ENCODE peak calls at places on chromosomes 13 and 19, in eight cellular contexts. B, H, R, S, P, O, N and Q are unnamed samples.

GRCh38 chr19:24078688-24079087 is 8.3 kb upstream of the ZNF254 start:
- DNase-seq in O (no peak), H (no peak), N (no peak), P (no peak), B (no peak), S (no peak), R (no peak), Q (no peak)

GRCh38 chr13:71358218-71358617 is 508.8 kb downstream of the DACH1 start:
- DNase-seq in O (no peak), B (no peak), P (no peak), H (no peak), S (no peak), R (no peak), N (no peak), Q (no peak)

GRCh38 chr19:15640294-15640903 is at the start of gene CYP4F3:
- DNase-seq in B (no peak), S (no peak), R (peak; percentile 16), N (peak; percentile 57), P (no peak), H (no peak), O (peak; percentile 13), Q (no peak)

GRCh38 chr19:1132625-1133383 is 29.0 kb downstream of the GPX4 start:
- DNase-seq in H (no peak), P (no peak), O (no peak), S (no peak), R (no peak), N (no peak), B (no peak), Q (peak; percentile 38)

GRCh38 chr19:49761625-49762311 is 1.3 kb downstream of the TSKS start:
- DNase-seq in N (no peak), H (peak; percentile 29), O (peak; percentile 86), B (no peak), R (peak; percentile 37), S (no peak), P (no peak), Q (no peak)

GRCh38 chr19:54189020-54189667 is at the start of gene MBOAT7:
- DNase-seq in P (no peak), N (no peak), B (no peak), O (no peak), R (no peak), H (no peak), S (no peak), Q (no peak)

GRCh38 chr19:42208612-42209011 is 8.9 kb downstream of the DEDD2 start:
- DNase-seq in S (no peak), R (no peak), H (no peak), O (no peak), N (no peak), P (no peak), B (no peak), Q (no peak)

GRCh38 chr13:66751691-66752090 is 478.4 kb downstream of the PCDH9 start:
- DNase-seq in B (no peak), H (no peak), R (no peak), N (no peak), S (no peak), O (no peak), P (no peak), Q (no peak)

GRCh38 chr19:6947745-6948144 is 60.4 kb downstream of the ADGRE1 start:
- DNase-seq in R (peak; percentile 73), N (no peak), H (peak; percentile 28), B (no peak), P (peak; percentile 21), S (peak; percentile 37), O (peak; percentile 76), Q (peak; percentile 31)

GRCh38 chr13:107834268-107834667 is 381.1 kb downstream of the LIG4 start:
- DNase-seq in B (no peak), O (peak; percentile 72), R (no peak), P (no peak), S (no peak), H (no peak), N (no peak), Q (no peak)

GRCh38 chr19:19179548-19180441 is 9.7 kb upstream of the MEF2B start:
- DNase-seq in B (no peak), P (no peak), H (no peak), S (no peak), R (peak; percentile 19), N (no peak), O (no peak), Q (no peak)

GRCh38 chr19:55500368-55500952 is 12.2 kb downstream of the SSC5D start:
- DNase-seq in P (no peak), H (no peak), O (no peak), N (no peak), S (no peak), R (no peak), B (no peak), Q (no peak)

GRCh38 chr19:17078038-17078919 is 2.7 kb downstream of the MYO9B start:
- DNase-seq in R (no peak), O (peak; percentile 28), P (no peak), S (no peak), B (no peak), N (no peak), H (no peak), Q (no peak)

GRCh38 chr19:33373701-33374405 is at the start of gene CEBPG:
- DNase-seq in R (peak; percentile 62), B (peak; percentile 50), N (peak; percentile 77), H (peak; percentile 56), S (peak; percentile 60), P (peak; percentile 28), O (peak; percentile 85), Q (peak; percentile 62)

GRCh38 chr13:32932376-32932775 is 83.8 kb upstream of the KL start:
- DNase-seq in P (no peak), R (no peak), O (peak; percentile 35), N (no peak), H (no peak), B (no peak), S (no peak), Q (no peak)

GRCh38 chr19:40219721-40220276 is 1.6 kb upstream of the TTC9B start:
- DNase-seq in S (no peak), H (no peak), B (no peak), R (peak; percentile 75), O (peak; percentile 90), N (peak; percentile 66), P (peak; percentile 68), Q (no peak)

GRCh38 chr19:3551808-3552095 is 5.6 kb downstream of the MFSD12 start:
- DNase-seq in B (no peak), O (no peak), S (no peak), R (no peak), H (no peak), P (no peak), N (no peak), Q (no peak)

GRCh38 chr19:41223431-41224234 is 4.6 kb downstream of the AXL start:
- DNase-seq in R (peak; percentile 99), B (no peak), P (peak; percentile 85), O (peak; percentile 91), S (no peak), N (no peak), H (no peak), Q (no peak)

GRCh38 chr13:73054712-73055111 is 4.1 kb upstream of the KLF5 start:
- DNase-seq in H (no peak), P (no peak), R (no peak), N (no peak), O (no peak), B (no peak), S (no peak), Q (no peak)

GRCh38 chr19:3645067-3645396 is 18.4 kb upstream of the CACTIN start:
- DNase-seq in R (no peak), H (no peak), P (no peak), S (no peak), B (no peak), O (no peak), N (no peak), Q (no peak)

GRCh38 chr19:38392707-38393308 is 4.3 kb downstream of the SPRED3 start:
- DNase-seq in N (no peak), R (peak; percentile 53), B (no peak), S (no peak), H (no peak), O (peak; percentile 80), P (peak; percentile 47), Q (no peak)

GRCh38 chr13:110575322-110576069 is 14.0 kb upstream of the RAB20 start:
- DNase-seq in B (no peak), R (peak; percentile 61), P (peak; percentile 0), O (peak; percentile 39), N (no peak), S (no peak), H (no peak), Q (no peak)

GRCh38 chr13:86870388-86870966 is 800.7 kb upstream of the SLITRK5 start:
- DNase-seq in S (no peak), B (no peak), H (no peak), P (no peak), N (no peak), R (no peak), O (peak; percentile 64), Q (no peak)